ENCODE peak calls at places on chromosomes 7 and 10, in eight cellular contexts. One of them, this sample, is unnamed.

GRCh38 chr10:29858352-29859267 is 200.8 kb downstream of the JCAD start:
- DNase-seq in occipital lobe: no peak
- DNase-seq in ovary: peak; percentile 69
- DNase-seq in GM20000: no peak
- DNase-seq in small intestine: peak; percentile 32
- DNase-seq in A549: peak; percentile 70
- DNase-seq in amygdala: peak; percentile 6
- DNase-seq in DMS153: no peak
- DNase-seq in this sample: no peak

GRCh38 chr7:117019786-117020604 is 66.7 kb downstream of the ST7 start:
- DNase-seq in amygdala: peak; percentile 82
- DNase-seq in GM20000: no peak
- DNase-seq in DMS153: peak; percentile 87
- DNase-seq in small intestine: no peak
- DNase-seq in ovary: peak; percentile 65
- DNase-seq in A549: peak; percentile 32
- DNase-seq in occipital lobe: peak; percentile 83
- DNase-seq in this sample: peak; percentile 84

GRCh38 chr7:47320296-47320695 is 261.6 kb downstream of the TNS3 start:
- DNase-seq in DMS153: no peak
- DNase-seq in GM20000: no peak
- DNase-seq in amygdala: no peak
- DNase-seq in small intestine: no peak
- DNase-seq in occipital lobe: no peak
- DNase-seq in ovary: no peak
- DNase-seq in A549: no peak
- DNase-seq in this sample: no peak

GRCh38 chr7:15821484-15822122 is 135.1 kb upstream of the MEOX2 start:
- DNase-seq in small intestine: no peak
- DNase-seq in A549: no peak
- DNase-seq in ovary: no peak
- DNase-seq in amygdala: no peak
- DNase-seq in occipital lobe: no peak
- DNase-seq in GM20000: no peak
- DNase-seq in DMS153: no peak
- DNase-seq in this sample: no peak

GRCh38 chr7:129664029-129665012 is 52.8 kb downstream of the NRF1 start:
- DNase-seq in A549: peak; percentile 68
- DNase-seq in amygdala: no peak
- DNase-seq in ovary: no peak
- DNase-seq in occipital lobe: no peak
- DNase-seq in small intestine: peak; percentile 32
- DNase-seq in DMS153: peak; percentile 61
- DNase-seq in GM20000: peak; percentile 70
- DNase-seq in this sample: no peak

GRCh38 chr10:29050081-29050480 is 238.8 kb upstream of the LYZL1 start:
- DNase-seq in ovary: no peak
- DNase-seq in small intestine: no peak
- DNase-seq in amygdala: no peak
- DNase-seq in occipital lobe: no peak
- DNase-seq in GM20000: no peak
- DNase-seq in DMS153: no peak
- DNase-seq in A549: no peak
- DNase-seq in this sample: no peak

GRCh38 chr10:91907914-91908357 is 1.4 kb downstream of the FGFBP3 start:
- DNase-seq in occipital lobe: no peak
- DNase-seq in GM20000: no peak
- DNase-seq in ovary: no peak
- DNase-seq in DMS153: no peak
- DNase-seq in small intestine: peak; percentile 8
- DNase-seq in A549: peak; percentile 42
- DNase-seq in amygdala: no peak
- DNase-seq in this sample: no peak

GRCh38 chr7:127751723-127752448 is 99.9 kb downstream of the SND1 start:
- DNase-seq in amygdala: no peak
- DNase-seq in GM20000: no peak
- DNase-seq in A549: no peak
- DNase-seq in occipital lobe: no peak
- DNase-seq in ovary: no peak
- DNase-seq in DMS153: no peak
- DNase-seq in small intestine: no peak
- DNase-seq in this sample: no peak

GRCh38 chr10:22554481-22555182 is 159.7 kb downstream of the PIP4K2A start:
- DNase-seq in GM20000: no peak
- DNase-seq in ovary: peak; percentile 82
- DNase-seq in occipital lobe: peak; percentile 43
- DNase-seq in DMS153: no peak
- DNase-seq in A549: no peak
- DNase-seq in amygdala: peak; percentile 67
- DNase-seq in small intestine: no peak
- DNase-seq in this sample: peak; percentile 73

GRCh38 chr7:6256709-6257535 is 15.5 kb downstream of the CYTH3 start:
- DNase-seq in ovary: no peak
- DNase-seq in A549: no peak
- DNase-seq in DMS153: no peak
- DNase-seq in amygdala: no peak
- DNase-seq in GM20000: peak; percentile 56
- DNase-seq in occipital lobe: no peak
- DNase-seq in small intestine: peak; percentile 73
- DNase-seq in this sample: no peak

GRCh38 chr10:115761166-115761565 is 511.8 kb downstream of the GFRA1 start:
- DNase-seq in occipital lobe: no peak
- DNase-seq in ovary: no peak
- DNase-seq in GM20000: no peak
- DNase-seq in small intestine: no peak
- DNase-seq in amygdala: no peak
- DNase-seq in DMS153: no peak
- DNase-seq in A549: no peak
- DNase-seq in this sample: no peak

This sample was measured in substantia nigra.